ENCODE peak calls at places on chromosomes 2 and 18, in ten cellular contexts. One of them, this sample, is unnamed.

GRCh38 chr18:676747-677544 is 19.5 kb downstream of the TYMS start:
- DNase-seq in GM13976: no peak
- DNase-seq in adrenal gland: no peak
- DNase-seq in AG04449: no peak
- DNase-seq in CD4-positive, alpha-beta T cell: no peak
- DNase-seq in pancreas: no peak
- DNase-seq in K562: no peak
- DNase-seq in body of pancreas: no peak
- DNase-seq in progenitor cell of endocrine pancreas: no peak
- DNase-seq in upper lobe of right lung: no peak
- DNase-seq in this sample: no peak

GRCh38 chr2:161796192-161796591 is 172.0 kb downstream of the SLC4A10 start:
- DNase-seq in progenitor cell of endocrine pancreas: no peak
- DNase-seq in pancreas: peak; percentile 9
- DNase-seq in K562: no peak
- DNase-seq in AG04449: no peak
- DNase-seq in CD4-positive, alpha-beta T cell: no peak
- DNase-seq in adrenal gland: peak; percentile 16
- DNase-seq in body of pancreas: peak; percentile 6
- DNase-seq in upper lobe of right lung: peak; percentile 56
- DNase-seq in GM13976: no peak
- DNase-seq in this sample: no peak

GRCh38 chr2:1721706-1722483 is 22.4 kb downstream of the PXDN start:
- DNase-seq in CD4-positive, alpha-beta T cell: no peak
- DNase-seq in body of pancreas: no peak
- DNase-seq in K562: no peak
- DNase-seq in adrenal gland: no peak
- DNase-seq in GM13976: no peak
- DNase-seq in pancreas: peak; percentile 12
- DNase-seq in upper lobe of right lung: no peak
- DNase-seq in AG04449: peak; percentile 89
- DNase-seq in progenitor cell of endocrine pancreas: no peak
- DNase-seq in this sample: no peak

GRCh38 chr2:224022474-224022873 is 16.6 kb downstream of the SERPINE2 start:
- DNase-seq in K562: no peak
- DNase-seq in upper lobe of right lung: no peak
- DNase-seq in CD4-positive, alpha-beta T cell: no peak
- DNase-seq in GM13976: no peak
- DNase-seq in body of pancreas: no peak
- DNase-seq in adrenal gland: no peak
- DNase-seq in progenitor cell of endocrine pancreas: no peak
- DNase-seq in pancreas: no peak
- DNase-seq in AG04449: no peak
- DNase-seq in this sample: no peak

GRCh38 chr18:67938691-67939090 is 422.2 kb upstream of the DSEL start:
- DNase-seq in AG04449: no peak
- DNase-seq in GM13976: no peak
- DNase-seq in CD4-positive, alpha-beta T cell: no peak
- DNase-seq in body of pancreas: no peak
- DNase-seq in K562: no peak
- DNase-seq in upper lobe of right lung: no peak
- DNase-seq in pancreas: no peak
- DNase-seq in adrenal gland: no peak
- DNase-seq in progenitor cell of endocrine pancreas: no peak
- DNase-seq in this sample: no peak

GRCh38 chr2:18299423-18300212 is 260.8 kb downstream of the RDH14 start:
- DNase-seq in GM13976: no peak
- DNase-seq in adrenal gland: no peak
- DNase-seq in body of pancreas: peak; percentile 43
- DNase-seq in K562: no peak
- DNase-seq in upper lobe of right lung: no peak
- DNase-seq in CD4-positive, alpha-beta T cell: no peak
- DNase-seq in AG04449: peak; percentile 84
- DNase-seq in pancreas: no peak
- DNase-seq in progenitor cell of endocrine pancreas: no peak
- DNase-seq in this sample: no peak

GRCh38 chr2:112821682-112822081 is 14.9 kb downstream of the IL1B start:
- DNase-seq in pancreas: no peak
- DNase-seq in body of pancreas: no peak
- DNase-seq in adrenal gland: no peak
- DNase-seq in K562: no peak
- DNase-seq in progenitor cell of endocrine pancreas: no peak
- DNase-seq in upper lobe of right lung: no peak
- DNase-seq in GM13976: no peak
- DNase-seq in AG04449: no peak
- DNase-seq in CD4-positive, alpha-beta T cell: no peak
- DNase-seq in this sample: no peak

GRCh38 chr2:205180730-205181129 is 501.6 kb upstream of the NRP2 start:
- DNase-seq in pancreas: no peak
- DNase-seq in AG04449: no peak
- DNase-seq in GM13976: no peak
- DNase-seq in CD4-positive, alpha-beta T cell: no peak
- DNase-seq in adrenal gland: no peak
- DNase-seq in upper lobe of right lung: no peak
- DNase-seq in progenitor cell of endocrine pancreas: no peak
- DNase-seq in K562: no peak
- DNase-seq in body of pancreas: no peak
- DNase-seq in this sample: no peak

DNA sequence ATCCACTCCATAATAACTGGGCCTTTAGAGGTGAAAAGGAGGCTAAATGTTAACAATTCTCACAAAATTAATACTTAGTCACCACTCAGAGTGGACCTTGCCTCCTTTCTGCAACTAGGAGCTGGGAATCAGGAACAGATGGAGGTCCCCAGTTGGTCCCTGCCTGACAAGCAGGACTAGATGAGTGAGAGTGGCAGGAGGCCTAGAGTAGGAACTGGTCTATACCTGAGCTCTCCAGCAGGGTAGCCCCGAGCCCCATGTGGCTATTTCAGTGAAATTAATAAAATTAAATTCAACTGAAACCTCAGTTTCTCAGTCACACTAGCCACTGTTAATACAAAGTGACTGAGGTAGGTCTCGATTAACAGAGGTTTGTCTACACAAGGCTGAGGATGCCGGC is 150.5 kb downstream of the MYO5B start:
- DNase-seq in CD4-positive, alpha-beta T cell: no peak
- DNase-seq in AG04449: no peak
- DNase-seq in pancreas: no peak
- DNase-seq in GM13976: no peak
- DNase-seq in adrenal gland: no peak
- DNase-seq in upper lobe of right lung: no peak
- DNase-seq in K562: peak; percentile 18
- DNase-seq in progenitor cell of endocrine pancreas: no peak
- DNase-seq in body of pancreas: no peak
- DNase-seq in this sample: no peak
- TF ChIP-seq CTCF in CD4-positive, alpha-beta T cell: no peak
- TF ChIP-seq CTCF in AG04449: no peak
- TF ChIP-seq CTCF in pancreas: no peak
- TF ChIP-seq CTCF in GM13976: no peak
- TF ChIP-seq CTCF in adrenal gland: no peak
- TF ChIP-seq CTCF in upper lobe of right lung: no peak
- TF ChIP-seq CTCF in K562: no peak
- TF ChIP-seq CTCF in progenitor cell of endocrine pancreas: peak; percentile 38
- TF ChIP-seq CTCF in body of pancreas: no peak
- TF ChIP-seq CTCF in this sample: no peak

GRCh38 chr2:191521608-191522208 is 156.2 kb upstream of the NABP1 start:
- DNase-seq in progenitor cell of endocrine pancreas: no peak
- DNase-seq in K562: peak; percentile 16
- DNase-seq in GM13976: peak; percentile 33
- DNase-seq in body of pancreas: no peak
- DNase-seq in adrenal gland: no peak
- DNase-seq in AG04449: no peak
- DNase-seq in pancreas: no peak
- DNase-seq in upper lobe of right lung: no peak
- DNase-seq in CD4-positive, alpha-beta T cell: no peak
- DNase-seq in this sample: peak; percentile 41
- TF ChIP-seq CTCF in progenitor cell of endocrine pancreas: peak; percentile 71
- TF ChIP-seq CTCF in K562: peak; percentile 17
- TF ChIP-seq CTCF in GM13976: peak; percentile 59
- TF ChIP-seq CTCF in body of pancreas: peak; percentile 58
- TF ChIP-seq CTCF in adrenal gland: peak; percentile 52
- TF ChIP-seq CTCF in AG04449: peak; percentile 47
- TF ChIP-seq CTCF in pancreas: peak; percentile 67
- TF ChIP-seq CTCF in upper lobe of right lung: peak; percentile 82
- TF ChIP-seq CTCF in CD4-positive, alpha-beta T cell: peak; percentile 86
- TF ChIP-seq CTCF in this sample: peak; percentile 56

GRCh38 chr2:233264667-233265066 is 13.2 kb downstream of the ATG16L1 start:
- DNase-seq in body of pancreas: no peak
- DNase-seq in upper lobe of right lung: no peak
- DNase-seq in CD4-positive, alpha-beta T cell: no peak
- DNase-seq in adrenal gland: no peak
- DNase-seq in progenitor cell of endocrine pancreas: no peak
- DNase-seq in pancreas: no peak
- DNase-seq in K562: no peak
- DNase-seq in AG04449: no peak
- DNase-seq in GM13976: no peak
- DNase-seq in this sample: no peak

GRCh38 chr2:233261819-233262555 is 10.5 kb downstream of the ATG16L1 start:
- DNase-seq in adrenal gland: no peak
- DNase-seq in GM13976: peak; percentile 57
- DNase-seq in AG04449: no peak
- DNase-seq in pancreas: no peak
- DNase-seq in K562: no peak
- DNase-seq in progenitor cell of endocrine pancreas: no peak
- DNase-seq in CD4-positive, alpha-beta T cell: no peak
- DNase-seq in body of pancreas: no peak
- DNase-seq in upper lobe of right lung: no peak
- DNase-seq in this sample: peak; percentile 57

GRCh38 chr2:233262562-233262961 is 11.1 kb downstream of the ATG16L1 start:
- DNase-seq in body of pancreas: no peak
- DNase-seq in GM13976: no peak
- DNase-seq in CD4-positive, alpha-beta T cell: no peak
- DNase-seq in AG04449: no peak
- DNase-seq in adrenal gland: no peak
- DNase-seq in pancreas: no peak
- DNase-seq in K562: no peak
- DNase-seq in progenitor cell of endocrine pancreas: no peak
- DNase-seq in upper lobe of right lung: no peak
- DNase-seq in this sample: no peak

GRCh38 chr2:233265899-233266431 is 14.5 kb downstream of the ATG16L1 start:
- DNase-seq in progenitor cell of endocrine pancreas: no peak
- DNase-seq in GM13976: peak; percentile 46
- DNase-seq in adrenal gland: no peak
- DNase-seq in pancreas: no peak
- DNase-seq in upper lobe of right lung: no peak
- DNase-seq in AG04449: no peak
- DNase-seq in CD4-positive, alpha-beta T cell: no peak
- DNase-seq in body of pancreas: no peak
- DNase-seq in K562: no peak
- DNase-seq in this sample: peak; percentile 43

GRCh38 chr2:233263045-233263570 is 11.6 kb downstream of the ATG16L1 start:
- DNase-seq in adrenal gland: no peak
- DNase-seq in progenitor cell of endocrine pancreas: no peak
- DNase-seq in CD4-positive, alpha-beta T cell: no peak
- DNase-seq in pancreas: no peak
- DNase-seq in upper lobe of right lung: no peak
- DNase-seq in GM13976: no peak
- DNase-seq in AG04449: no peak
- DNase-seq in K562: no peak
- DNase-seq in body of pancreas: no peak
- DNase-seq in this sample: no peak
- TF ChIP-seq CTCF in adrenal gland: no peak
- TF ChIP-seq CTCF in progenitor cell of endocrine pancreas: no peak
- TF ChIP-seq CTCF in CD4-positive, alpha-beta T cell: no peak
- TF ChIP-seq CTCF in pancreas: no peak
- TF ChIP-seq CTCF in upper lobe of right lung: no peak
- TF ChIP-seq CTCF in GM13976: no peak
- TF ChIP-seq CTCF in AG04449: no peak
- TF ChIP-seq CTCF in K562: no peak
- TF ChIP-seq CTCF in body of pancreas: no peak
- TF ChIP-seq CTCF in this sample: no peak

GRCh38 chr2:45611020-45611737 is at the start of gene SRBD1:
- DNase-seq in adrenal gland: peak; percentile 97
- DNase-seq in progenitor cell of endocrine pancreas: peak; percentile 90
- DNase-seq in GM13976: peak; percentile 90
- DNase-seq in body of pancreas: peak; percentile 96
- DNase-seq in CD4-positive, alpha-beta T cell: peak; percentile 71
- DNase-seq in upper lobe of right lung: peak; percentile 98
- DNase-seq in AG04449: no peak
- DNase-seq in pancreas: peak; percentile 97
- DNase-seq in K562: peak; percentile 92
- DNase-seq in this sample: peak; percentile 82

GRCh38 chr2:45607701-45608100 is 3.4 kb downstream of the SRBD1 start:
- DNase-seq in GM13976: no peak
- DNase-seq in pancreas: no peak
- DNase-seq in CD4-positive, alpha-beta T cell: no peak
- DNase-seq in progenitor cell of endocrine pancreas: no peak
- DNase-seq in K562: peak; percentile 55
- DNase-seq in body of pancreas: no peak
- DNase-seq in upper lobe of right lung: no peak
- DNase-seq in AG04449: no peak
- DNase-seq in adrenal gland: no peak
- DNase-seq in this sample: no peak

GRCh38 chr2:45612741-45613140 is 1.7 kb upstream of the SRBD1 start:
- DNase-seq in CD4-positive, alpha-beta T cell: no peak
- DNase-seq in adrenal gland: no peak
- DNase-seq in upper lobe of right lung: no peak
- DNase-seq in pancreas: no peak
- DNase-seq in GM13976: no peak
- DNase-seq in body of pancreas: no peak
- DNase-seq in progenitor cell of endocrine pancreas: no peak
- DNase-seq in K562: no peak
- DNase-seq in AG04449: no peak
- DNase-seq in this sample: no peak

GRCh38 chr2:45612265-45612664 is 1.2 kb upstream of the SRBD1 start:
- DNase-seq in GM13976: no peak
- DNase-seq in upper lobe of right lung: no peak
- DNase-seq in AG04449: no peak
- DNase-seq in K562: no peak
- DNase-seq in adrenal gland: no peak
- DNase-seq in progenitor cell of endocrine pancreas: no peak
- DNase-seq in pancreas: no peak
- DNase-seq in CD4-positive, alpha-beta T cell: no peak
- DNase-seq in body of pancreas: no peak
- DNase-seq in this sample: peak; percentile 14

DNA sequence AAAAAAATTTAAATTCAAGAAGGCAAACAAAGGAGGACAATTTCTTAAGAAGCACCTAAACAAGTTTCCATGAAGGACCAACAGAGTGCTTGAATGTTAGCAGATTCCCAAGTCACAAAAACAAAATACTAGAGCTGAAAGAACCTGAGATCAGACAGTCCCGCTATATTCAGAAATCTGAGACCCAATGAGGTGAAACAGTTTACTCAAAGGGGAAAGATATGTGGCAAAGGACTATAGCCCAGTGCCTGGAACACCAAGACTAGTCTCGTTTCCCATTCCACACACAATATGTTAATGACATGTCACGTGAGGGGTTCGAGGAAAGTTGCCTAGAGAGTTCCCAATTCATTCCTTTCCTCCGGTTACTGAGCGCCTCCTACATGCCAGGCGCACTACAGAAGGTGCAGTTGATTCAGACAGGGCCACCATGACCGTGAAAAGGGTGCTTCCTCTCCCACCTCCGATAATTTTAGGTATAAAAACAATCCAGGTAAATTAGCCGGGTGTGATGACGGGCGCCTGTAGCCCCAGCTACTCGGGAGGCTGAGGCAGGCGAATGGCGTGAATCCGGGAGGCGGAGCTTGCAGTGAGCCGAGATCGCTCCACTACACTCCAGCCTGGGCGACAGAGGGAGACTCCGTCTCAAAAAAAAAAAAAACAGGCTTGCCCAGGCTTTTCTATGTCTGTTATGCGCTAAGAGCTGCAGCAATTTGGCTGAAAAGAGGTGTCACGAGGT is 617 bp downstream of the SRBD1 start:
- DNase-seq in body of pancreas: peak; percentile 71
- DNase-seq in CD4-positive, alpha-beta T cell: peak; percentile 4
- DNase-seq in progenitor cell of endocrine pancreas: peak; percentile 21
- DNase-seq in adrenal gland: peak; percentile 52
- DNase-seq in AG04449: no peak
- DNase-seq in pancreas: peak; percentile 49
- DNase-seq in GM13976: peak; percentile 36
- DNase-seq in upper lobe of right lung: peak; percentile 73
- DNase-seq in K562: peak; percentile 49
- DNase-seq in this sample: peak; percentile 12
- TF ChIP-seq CTCF in body of pancreas: no peak
- TF ChIP-seq CTCF in CD4-positive, alpha-beta T cell: peak; percentile 30
- TF ChIP-seq CTCF in progenitor cell of endocrine pancreas: peak; percentile 29
- TF ChIP-seq CTCF in adrenal gland: no peak
- TF ChIP-seq CTCF in AG04449: peak; percentile 25
- TF ChIP-seq CTCF in pancreas: no peak
- TF ChIP-seq CTCF in GM13976: peak; percentile 44
- TF ChIP-seq CTCF in upper lobe of right lung: peak; percentile 36
- TF ChIP-seq CTCF in K562: peak; percentile 54
- TF ChIP-seq CTCF in this sample: peak; percentile 49

This sample was measured in GM13977.